ENCODE peak calls at places on chromosomes 1 and 21, in nine cellular contexts. S is posterior cingulate gyrus; I is stimulated activated naive CD4-positive, alpha-beta T cell; K is NCI-H510A treated with DMSO at 0.1 percent for 48 hours; R is GF-D8; U is mucosa of gallbladder; O is NCI-H82; C is progenitor cell of endocrine pancreas; T is AG04450. N is an unnamed sample.
A peak's percentile ranks its signal among the peaks of the same experiment; 100 is the strongest.

GRCh38 chr1:62962014-62962793 is 178.3 kb downstream of the ATG4C start:
- DNase-seq in U (no peak), R (no peak), S (no peak), K (no peak), C (no peak), T (no peak), O (peak; percentile 77), I (no peak), N (peak; percentile 60)

GRCh38 chr1:178220094-178220493 is 126.2 kb downstream of the RASAL2 start:
- DNase-seq in O (no peak), T (no peak), R (no peak), K (no peak), U (no peak), S (no peak), I (no peak), C (no peak), N (no peak)

GRCh38 chr1:25338188-25338981 is at the start of gene TMEM50A:
- DNase-seq in K (peak; percentile 59), U (peak; percentile 90), S (peak; percentile 98), R (peak; percentile 44), C (peak; percentile 88), T (no peak), I (peak; percentile 93), O (peak; percentile 91), N (peak; percentile 89)

GRCh38 chr1:215899901-215900300 is 332.8 kb downstream of the KCTD3 start:
- DNase-seq in I (no peak), R (no peak), K (no peak), T (no peak), O (no peak), S (no peak), C (no peak), U (no peak), N (no peak)

GRCh38 chr1:239722080-239722479 is 335.7 kb downstream of the CHRM3 start:
- DNase-seq in O (no peak), R (no peak), K (no peak), T (no peak), U (no peak), S (no peak), I (no peak), C (no peak), N (no peak)

GRCh38 chr1:40980453-40981121 is 1.1 kb downstream of the CTPS1 start:
- DNase-seq in R (peak; percentile 4), U (no peak), T (no peak), S (no peak), K (peak; percentile 86), C (no peak), O (peak; percentile 63), I (peak; percentile 57), N (peak; percentile 35)

GRCh38 chr21:37341254-37341960 is 25.2 kb upstream of the DYRK1A start:
- DNase-seq in U (no peak), S (no peak), I (no peak), R (no peak), K (no peak), T (no peak), O (no peak), C (no peak), N (peak; percentile 90)

GRCh38 chr1:24966724-24967346 is 36.8 kb upstream of the RUNX3 start:
- DNase-seq in K (no peak), C (no peak), R (no peak), U (no peak), O (no peak), I (no peak), S (peak; percentile 29), T (peak; percentile 55), N (peak; percentile 41)

GRCh38 chr1:48036693-48037386 is 39.7 kb upstream of the TRABD2B start:
- DNase-seq in K (no peak), T (no peak), U (no peak), I (no peak), O (no peak), S (no peak), R (no peak), C (no peak), N (no peak)

GRCh38 chr1:6124746-6125365 is 55.3 kb downstream of the CHD5 start:
- DNase-seq in R (no peak), K (no peak), S (peak; percentile 58), T (no peak), U (no peak), I (no peak), C (no peak), O (no peak), N (no peak)

GRCh38 chr1:3441449-3441848 is 13.0 kb upstream of the ARHGEF16 start:
- DNase-seq in O (no peak), R (no peak), S (peak; percentile 82), K (no peak), C (no peak), I (no peak), T (no peak), U (no peak), N (no peak)

GRCh38 chr1:226732856-226733291 is 6.2 kb downstream of the ITPKB start:
- DNase-seq in K (no peak), T (no peak), U (no peak), R (no peak), I (no peak), S (no peak), C (no peak), O (no peak), N (no peak)

GRCh38 chr1:109307363-109308021 is 681 bp upstream of the MYBPHL start:
- DNase-seq in U (no peak), R (no peak), O (peak; percentile 99), C (no peak), T (no peak), K (peak; percentile 79), I (no peak), S (peak; percentile 93), N (peak; percentile 30)

GRCh38 chr1:83761084-83761760 is 237.7 kb downstream of the TTLL7 start:
- DNase-seq in I (no peak), K (no peak), U (no peak), R (no peak), C (no peak), O (peak; percentile 36), S (no peak), T (no peak), N (no peak)

GRCh38 chr21:32565856-32566465 is 19.4 kb downstream of the TCP10L start:
- DNase-seq in R (no peak), C (no peak), S (no peak), K (no peak), O (no peak), T (no peak), I (no peak), U (no peak), N (no peak)

GRCh38 chr1:68111804-68112436 is 61.5 kb upstream of the DIRAS3 start:
- DNase-seq in U (peak; percentile 73), O (peak; percentile 78), T (peak; percentile 77), I (no peak), S (peak; percentile 96), C (no peak), R (no peak), K (peak; percentile 55), N (peak; percentile 65)

GRCh38 chr1:45953934-45954333 is 150.5 kb downstream of the MAST2 start:
- DNase-seq in R (no peak), K (no peak), S (no peak), T (no peak), U (no peak), C (no peak), O (no peak), I (no peak), N (no peak)

GRCh38 chr1:15409400-15410222 is at the start of gene EFHD2:
- DNase-seq in R (peak; percentile 39), U (peak; percentile 82), S (peak; percentile 95), O (peak; percentile 96), T (no peak), I (peak; percentile 83), C (peak; percentile 52), K (peak; percentile 96), N (peak; percentile 93)

GRCh38 chr1:13930151-13930550 is 230.2 kb downstream of the PRDM2 start:
- DNase-seq in R (no peak), T (no peak), K (peak; percentile 28), O (peak; percentile 36), C (no peak), S (no peak), I (no peak), U (no peak), N (peak; percentile 15)

GRCh38 chr1:174068000-174068399 is 45.8 kb upstream of the RC3H1 start:
- DNase-seq in T (no peak), U (no peak), R (no peak), K (no peak), O (no peak), C (no peak), I (peak; percentile 60), S (no peak), N (no peak)

GRCh38 chr1:54312874-54313316 is 93.3 kb downstream of the SSBP3 start:
- DNase-seq in U (no peak), K (no peak), R (no peak), C (no peak), O (peak; percentile 91), S (no peak), T (peak; percentile 30), I (no peak), N (no peak)

GRCh38 chr1:235586413-235586812 is 63.2 kb downstream of the GNG4 start:
- DNase-seq in K (no peak), R (no peak), C (no peak), S (no peak), U (no peak), T (no peak), O (no peak), I (no peak), N (no peak)

GRCh38 chr21:36511484-36512227 is 31.7 kb upstream of the CLDN14 start:
- DNase-seq in U (no peak), C (no peak), I (no peak), K (no peak), S (peak; percentile 12), R (no peak), O (no peak), T (no peak), N (no peak)

GRCh38 chr21:44574457-44575306 is 1.2 kb downstream of the KRTAP10-4 start:
- DNase-seq in I (no peak), O (no peak), C (no peak), R (no peak), K (no peak), T (no peak), S (peak; percentile 57), U (peak; percentile 76), N (peak; percentile 38)

GRCh38 chr21:26115346-26115745 is 55.2 kb downstream of the APP start:
- DNase-seq in O (peak; percentile 35), S (no peak), T (no peak), R (no peak), K (peak; percentile 69), I (no peak), C (no peak), U (no peak), N (peak; percentile 50)

GRCh38 chr21:45465105-45465504 is 60.1 kb downstream of the COL18A1 start:
- DNase-seq in R (no peak), U (no peak), K (no peak), S (peak; percentile 75), O (no peak), C (no peak), T (no peak), I (no peak), N (no peak)

GRCh38 chr1:111406325-111406768 is 21.2 kb downstream of the OVGP1 start:
- DNase-seq in U (peak; percentile 88), R (no peak), O (no peak), S (no peak), T (no peak), K (peak; percentile 3), I (peak; percentile 61), C (no peak), N (no peak)

GRCh38 chr1:24189528-24189927 is 2.4 kb upstream of the IFNLR1 start:
- DNase-seq in I (no peak), U (no peak), K (no peak), R (no peak), O (no peak), S (no peak), T (no peak), C (no peak), N (no peak)

GRCh38 chr1:99591886-99592285 is 54.0 kb upstream of the PALMD start:
- DNase-seq in T (no peak), C (no peak), I (no peak), K (no peak), S (no peak), R (no peak), U (no peak), O (no peak), N (no peak)

GRCh38 chr1:220789532-220790147 is 2.9 kb downstream of the MTARC1 start:
- DNase-seq in S (no peak), O (no peak), U (no peak), K (no peak), T (no peak), C (no peak), R (peak; percentile 48), I (no peak), N (no peak)

GRCh38 chr1:177476706-177477105 is 305.9 kb downstream of the BRINP2 start:
- DNase-seq in T (no peak), S (no peak), I (no peak), K (no peak), R (no peak), O (no peak), C (no peak), U (no peak), N (no peak)